ENCODE peak calls at places on chromosomes 2 and 18, in six cellular contexts. F is CD4-positive, CD25-positive, alpha-beta regulatory T cell; N is AG08396; E is progenitor cell of endocrine pancreas; S is kidney tubule cell; A is EL. Z is an unnamed sample.

GRCh38 chr2:45024600-45025291 is 15.5 kb upstream of the SIX2 start:
- DNase-seq in F (no peak), N (peak; percentile 80), E (no peak), S (peak; percentile 94), A (peak; percentile 97), Z (no peak)

GRCh38 chr18:9055185-9055584 is 47.3 kb upstream of the NDUFV2 start:
- DNase-seq in F (no peak), N (peak; percentile 48), E (no peak), S (peak; percentile 75), A (peak; percentile 71), Z (peak; percentile 14)

GRCh38 chr18:35513181-35513932 is 15.6 kb upstream of the INO80C start:
- DNase-seq in F (no peak), N (peak; percentile 61), E (no peak), S (peak; percentile 84), A (peak; percentile 90), Z (no peak)

GRCh38 chr18:58349650-58350049 is 279.2 kb downstream of the ALPK2 start:
- DNase-seq in F (no peak), N (no peak), E (no peak), S (no peak), A (no peak), Z (no peak)

GRCh38 chr2:37472959-37473358 is 128.5 kb downstream of the QPCT start:
- DNase-seq in F (no peak), N (peak; percentile 53), E (no peak), S (peak; percentile 65), A (peak; percentile 77), Z (no peak)

GRCh38 chr2:45069711-45070664 is 60.7 kb upstream of the SIX2 start:
- DNase-seq in F (no peak), N (no peak), E (no peak), S (no peak), A (no peak), Z (no peak)

GRCh38 chr18:79912409-79912991 is 39.0 kb downstream of the SLC66A2 start:
- DNase-seq in F (no peak), N (peak; percentile 58), E (no peak), S (peak; percentile 29), A (no peak), Z (no peak)

GRCh38 chr2:151260492-151261239 is 997 bp downstream of the RBM43 start:
- DNase-seq in F (no peak), N (no peak), E (no peak), S (peak; percentile 43), A (peak; percentile 30), Z (no peak)

GRCh38 chr2:27380626-27381556 is at the start of gene ZNF513:
- DNase-seq in F (peak; percentile 82), N (peak; percentile 96), E (peak; percentile 85), S (peak; percentile 94), A (peak; percentile 92), Z (peak; percentile 96)

GRCh38 chr2:47890711-47891368 is 15.5 kb downstream of the FBXO11 start:
- DNase-seq in F (no peak), N (no peak), E (no peak), S (no peak), A (peak; percentile 47), Z (no peak)

GRCh38 chr2:161075701-161076100 is 84.5 kb upstream of the TANK start:
- DNase-seq in F (no peak), N (no peak), E (no peak), S (no peak), A (no peak), Z (no peak)

GRCh38 chr2:225980372-225980771 is 580.9 kb downstream of the NYAP2 start:
- DNase-seq in F (no peak), N (no peak), E (no peak), S (no peak), A (no peak), Z (no peak)

GRCh38 chr2:177547122-177547521 is 154.5 kb downstream of the AGPS start:
- DNase-seq in F (no peak), N (no peak), E (no peak), S (no peak), A (no peak), Z (no peak)

Z was measured in hippocampal formation.